ENCODE peak calls at places on chromosomes 12 and 14, in six cellular contexts. P is uterus; R is foreskin fibroblast; L is GM12864; F is CD4-positive, alpha-beta T cell; T is astrocyte of the spinal cord. N is an unnamed sample.
A peak's percentile ranks its signal among the peaks of the same experiment; 100 is the strongest.

GRCh38 chr12:28060901-28061300 is 88.4 kb upstream of the PTHLH start:
- DNase-seq in P (no peak), F (no peak), R (no peak), L (no peak), T (no peak), N (no peak)

GRCh38 chr14:51939727-51940126 is 49.6 kb upstream of the RTRAF start:
- DNase-seq in P (peak; percentile 48), F (no peak), T (no peak), R (no peak), L (peak; percentile 33), N (no peak)

GRCh38 chr14:20608383-20609095 is 17.4 kb upstream of the RNASE12 start:
- DNase-seq in L (no peak), T (no peak), F (no peak), R (no peak), P (no peak), N (no peak)

GRCh38 chr12:88299567-88300101 is 157.5 kb downstream of the TMTC3 start:
- DNase-seq in T (peak; percentile 96), P (no peak), F (no peak), L (peak; percentile 64), R (peak; percentile 99), N (no peak)

GRCh38 chr12:54352891-54353874 is 11.1 kb downstream of the GPR84 start:
- DNase-seq in L (no peak), R (peak; percentile 70), P (peak; percentile 74), T (peak; percentile 73), F (no peak), N (no peak)

GRCh38 chr14:52596861-52597260 is 44.2 kb downstream of the GPR137C start:
- DNase-seq in R (no peak), T (no peak), F (no peak), L (no peak), P (no peak), N (no peak)

GRCh38 chr12:109131522-109132050 is 15.2 kb downstream of the ACACB start:
- DNase-seq in T (no peak), P (no peak), F (no peak), L (no peak), R (no peak), N (no peak)

GRCh38 chr12:120972870-120973543 is 5.3 kb upstream of the HNF1A start:
- DNase-seq in R (no peak), L (no peak), F (no peak), T (no peak), P (no peak), N (no peak)

GRCh38 chr14:61520546-61520945 is 174.8 kb upstream of the HIF1A start:
- DNase-seq in P (no peak), L (no peak), T (no peak), F (no peak), R (no peak), N (no peak)

GRCh38 chr12:124277394-124278222 is 17.3 kb upstream of the RFLNA start:
- DNase-seq in F (no peak), L (no peak), P (no peak), T (no peak), R (no peak), N (no peak)

GRCh38 chr14:87434011-87434410 is 559.0 kb downstream of the GALC start:
- DNase-seq in T (no peak), L (no peak), F (no peak), R (no peak), P (no peak), N (no peak)

GRCh38 chr14:94081386-94081820 is 293 bp downstream of the IFI27L1 start:
- DNase-seq in T (no peak), L (no peak), F (no peak), P (no peak), R (no peak), N (no peak)

GRCh38 chr12:2633176-2633824 is 161.5 kb upstream of the FKBP4 start:
- DNase-seq in R (no peak), L (no peak), P (no peak), F (no peak), T (no peak), N (no peak)

GRCh38 chr12:2076728-2077127 is 23.9 kb downstream of the CACNA1C start:
- DNase-seq in P (no peak), L (no peak), R (no peak), T (no peak), F (no peak), N (no peak)

GRCh38 chr12:130139971-130140547 is 22.2 kb upstream of the FZD10 start:
- DNase-seq in R (no peak), P (no peak), T (no peak), F (no peak), L (no peak), N (no peak)

GRCh38 chr12:126424696-126425095 is 1359.5 kb downstream of the AACS start:
- DNase-seq in T (peak; percentile 48), F (no peak), R (no peak), P (no peak), L (no peak), N (no peak)

GRCh38 chr12:29769162-29769820 is 14.5 kb downstream of the TMTC1 start:
- DNase-seq in F (no peak), R (peak; percentile 84), P (no peak), L (no peak), T (peak; percentile 87), N (no peak)

GRCh38 chr12:84929486-84929885 is 16.9 kb upstream of the SLC6A15 start:
- DNase-seq in P (no peak), R (peak; percentile 14), T (no peak), L (no peak), F (no peak), N (no peak)

GRCh38 chr14:104393898-104394605 is 185.5 kb upstream of the C14orf180 start:
- DNase-seq in P (no peak), F (peak; percentile 80), R (no peak), L (peak; percentile 56), T (no peak), N (no peak)

GRCh38 chr12:123390415-123391093 is 6.6 kb downstream of the KMT5A start:
- DNase-seq in R (no peak), F (no peak), T (peak; percentile 3), L (no peak), P (no peak), N (no peak)

GRCh38 chr12:9227953-9228352 is 19.8 kb upstream of the PZP start:
- DNase-seq in F (no peak), T (no peak), R (no peak), L (no peak), P (no peak), N (no peak)

GRCh38 chr12:89636054-89636775 is 72.4 kb downstream of the ATP2B1 start:
- DNase-seq in F (no peak), P (no peak), L (no peak), R (peak; percentile 38), T (peak; percentile 51), N (no peak)

GRCh38 chr14:19838433-19838832 is 34.9 kb downstream of the OR4N2 start:
- DNase-seq in F (no peak), R (no peak), P (no peak), T (no peak), L (no peak), N (no peak)

GRCh38 chr14:75826599-75826998 is 155.2 kb downstream of the TGFB3 start:
- DNase-seq in L (no peak), P (no peak), F (no peak), T (no peak), R (peak; percentile 37), N (no peak)

GRCh38 chr12:59429766-59430165 is 166.1 kb upstream of the SLC16A7 start:
- DNase-seq in T (peak; percentile 18), R (no peak), L (no peak), F (no peak), P (no peak), N (no peak)

GRCh38 chr12:59432057-59432456 is 163.8 kb upstream of the SLC16A7 start:
- DNase-seq in L (no peak), P (no peak), F (no peak), T (no peak), R (no peak), N (no peak)

GRCh38 chr12:59425798-59426197 is 170.0 kb upstream of the SLC16A7 start:
- DNase-seq in R (no peak), P (no peak), L (no peak), F (no peak), T (no peak), N (no peak)

DNA sequence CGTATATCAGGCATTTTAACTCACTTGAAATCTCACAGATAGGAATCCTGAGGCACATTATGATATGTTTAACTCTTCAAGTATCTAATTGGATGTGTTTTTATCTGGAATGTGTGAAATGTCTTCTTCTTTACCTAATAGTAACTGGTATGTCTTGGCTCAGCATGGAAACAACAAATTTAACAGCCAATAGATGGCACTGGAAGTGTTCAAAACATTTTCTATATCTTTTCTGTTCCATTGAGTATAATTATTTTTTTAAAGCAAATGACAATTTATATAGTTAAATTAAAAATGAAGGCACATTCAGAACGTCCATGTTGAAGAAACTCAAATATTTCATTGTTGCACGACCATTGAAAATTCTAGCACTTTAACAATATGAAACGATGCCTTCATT is 164.6 kb upstream of the SLC16A7 start:
- DNase-seq in L (no peak), T (no peak), F (no peak), P (no peak), R (no peak), N (no peak)
- TF ChIP-seq CTCF in L (no peak), T (no peak), F (no peak), P (no peak), R (no peak), N (no peak)

DNA sequence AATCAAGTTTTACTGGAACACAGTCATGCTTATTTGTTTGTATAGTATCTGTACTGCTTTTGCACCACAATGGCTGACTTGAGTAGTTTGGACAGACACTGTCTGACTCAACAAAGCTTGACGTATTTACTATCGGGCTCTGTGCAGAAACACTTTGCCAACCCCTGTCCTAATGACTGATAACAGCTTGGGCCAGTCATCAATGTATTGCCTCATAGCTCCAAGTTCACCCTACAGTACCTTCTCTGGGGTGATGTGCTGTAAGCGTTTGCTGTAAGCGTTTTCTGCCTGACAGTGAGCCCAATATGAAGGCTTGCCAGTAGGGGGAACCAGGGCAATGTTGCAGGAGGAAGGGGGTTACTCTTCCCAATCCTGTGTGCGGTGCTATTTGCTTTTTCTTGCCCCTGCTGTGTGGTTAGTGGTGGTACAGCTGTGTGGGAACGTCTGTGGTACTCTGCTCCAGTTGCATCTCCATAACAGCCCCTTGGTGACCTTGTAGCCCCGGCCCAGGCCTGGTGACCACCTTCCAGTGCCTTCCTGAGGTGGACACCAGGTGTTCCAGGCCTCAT is 5.4 kb upstream of the CCDC177 start:
- DNase-seq in P (no peak), F (no peak), L (no peak), T (peak; percentile 71), R (peak; percentile 78), N (no peak)
- TF ChIP-seq CTCF in P (no peak), F (no peak), L (peak; percentile 72), T (peak; percentile 82), R (peak; percentile 62), N (peak; percentile 45)

DNA sequence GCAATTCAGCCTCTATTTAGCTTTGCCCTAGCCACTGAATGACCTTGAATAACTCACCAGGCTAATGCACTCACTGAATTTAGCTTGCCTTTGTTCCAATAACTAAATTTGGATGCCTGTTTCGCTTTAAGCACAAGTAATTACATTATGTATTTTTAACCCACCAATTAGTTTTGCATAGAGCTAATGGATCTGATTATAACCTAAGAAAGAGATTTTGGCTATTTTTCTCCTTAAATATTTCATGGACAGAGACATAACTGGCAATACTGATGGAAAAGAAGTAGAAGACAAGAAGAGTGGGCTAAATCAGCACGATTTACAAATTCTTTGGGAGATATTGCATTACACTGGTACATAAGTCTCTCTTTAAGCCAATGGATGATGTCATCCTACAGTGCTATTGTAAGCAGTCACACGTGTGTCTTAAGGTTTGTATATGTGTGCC is 85.7 kb downstream of the AKAP6 start:
- DNase-seq in P (no peak), R (no peak), T (no peak), F (no peak), L (no peak), N (no peak)
- TF ChIP-seq CTCF in P (no peak), R (no peak), T (no peak), F (no peak), L (no peak), N (no peak)

GRCh38 chr14:36556811-36557433 is 25.5 kb downstream of the NKX2-8 start:
- DNase-seq in T (peak; percentile 15), F (no peak), P (no peak), L (no peak), R (peak; percentile 8), N (no peak)
- TF ChIP-seq CTCF in T (peak; percentile 88), F (peak; percentile 59), P (peak; percentile 19), L (peak; percentile 69), R (peak; percentile 86), N (peak; percentile 55)